ENCODE peak calls at places on chromosome 6, in four cellular contexts. S is CD14-positive monocyte, B is AG10803, P is BE2C. K is an unnamed sample.

GRCh38 chr6:29591677-29592076 is 6.8 kb downstream of the OR2H2 start:
- DNase-seq in S (no peak), B (no peak), P (no peak), K (no peak)

GRCh38 chr6:151015320-151015719 is 149.8 kb downstream of the MTHFD1L start:
- DNase-seq in S (no peak), B (peak), P (no peak), K (no peak)

GRCh38 chr6:74631558-74631957 is 574.3 kb downstream of the COL12A1 start:
- DNase-seq in S (no peak), B (peak), P (no peak), K (no peak)

GRCh38 chr6:25332671-25333071 is 53.5 kb downstream of the CARMIL1 start:
- DNase-seq in P (no peak), B (no peak), S (no peak), K (no peak)

GRCh38 chr6:92507552-92507951 is 911.8 kb downstream of the EPHA7 start:
- DNase-seq in B (no peak), S (no peak), P (no peak), K (no peak)

GRCh38 chr6:158642097-158642601 is 2.4 kb downstream of the DYNLT1 start:
- DNase-seq in B (peak), P (peak), S (no peak), K (peak)

GRCh38 chr6:47836046-47836445 is 54.2 kb downstream of the OPN5 start:
- DNase-seq in P (no peak), B (no peak), S (no peak), K (no peak)

GRCh38 chr6:4354181-4354580 is 218.8 kb upstream of the ECI2 start:
- DNase-seq in B (no peak), P (no peak), S (no peak), K (no peak)

GRCh38 chr6:84508981-84509380 is 255.4 kb downstream of the TBX18 start:
- DNase-seq in S (no peak), P (no peak), B (peak), K (peak)

GRCh38 chr6:45483501-45483900 is 105.8 kb upstream of the SUPT3H start:
- DNase-seq in S (no peak), P (no peak), B (peak), K (no peak)

GRCh38 chr6:3616565-3617176 is 134.8 kb downstream of the PXDC1 start:
- DNase-seq in B (no peak), P (no peak), S (no peak), K (no peak)

GRCh38 chr6:122984393-122984792 is 11.6 kb upstream of the CLVS2 start:
- DNase-seq in B (no peak), S (no peak), P (no peak), K (no peak)

GRCh38 chr6:66926060-66926459 is 1219.0 kb upstream of the EYS start:
- DNase-seq in B (no peak), P (no peak), S (no peak), K (peak)

GRCh38 chr6:56370127-56370540 is 122.8 kb upstream of the COL21A1 start:
- DNase-seq in B (peak), P (peak), S (no peak), K (peak)

GRCh38 chr6:138512615-138513014 is 13.3 kb upstream of the NHSL1 start:
- DNase-seq in S (no peak), P (no peak), B (no peak), K (no peak)

GRCh38 chr6:168909288-168909687 is 344.4 kb downstream of the THBS2 start:
- DNase-seq in B (no peak), S (no peak), P (no peak), K (no peak)

GRCh38 chr6:130322673-130323268 is 43.0 kb upstream of the TMEM200A start:
- DNase-seq in B (peak), S (no peak), P (peak), K (peak)

GRCh38 chr6:52566853-52567279 is 10.0 kb downstream of the TRAM2 start:
- DNase-seq in P (no peak), S (no peak), B (peak), K (peak)

GRCh38 chr6:112560651-112561050 is 213.5 kb downstream of the RFPL4B start:
- DNase-seq in P (peak), S (no peak), B (no peak), K (no peak)

GRCh38 chr6:109521100-109521499 is 38.1 kb upstream of the ZBTB24 start:
- DNase-seq in S (no peak), B (no peak), P (no peak), K (no peak)

GRCh38 chr6:7183707-7184106 is 75.9 kb downstream of the RREB1 start:
- DNase-seq in S (no peak), B (no peak), P (no peak), K (no peak)

GRCh38 chr6:161134550-161135298 is 139.1 kb downstream of the AGPAT4 start:
- DNase-seq in S (no peak), P (no peak), B (no peak), K (no peak)

GRCh38 chr6:148972481-148972880 is 225.7 kb downstream of the UST start:
- DNase-seq in S (no peak), P (peak), B (no peak), K (no peak)

GRCh38 chr6:1910621-1911407 is 301.1 kb downstream of the FOXC1 start:
- DNase-seq in S (no peak), P (no peak), B (no peak), K (no peak)

GRCh38 chr6:165627366-165627765 is 35.7 kb downstream of the PDE10A start:
- DNase-seq in P (no peak), S (no peak), B (no peak), K (no peak)

GRCh38 chr6:104789770-104790190 is 69.9 kb downstream of the HACE1 start:
- DNase-seq in B (peak), S (no peak), P (no peak), K (peak)

GRCh38 chr6:2990179-2990931 is 9.3 kb upstream of the NQO2 start:
- DNase-seq in P (peak), B (peak), S (no peak), K (peak)

GRCh38 chr6:113291751-113292445 is 565.2 kb upstream of the MARCKS start:
- DNase-seq in S (no peak), P (no peak), B (peak), K (peak)

DNA sequence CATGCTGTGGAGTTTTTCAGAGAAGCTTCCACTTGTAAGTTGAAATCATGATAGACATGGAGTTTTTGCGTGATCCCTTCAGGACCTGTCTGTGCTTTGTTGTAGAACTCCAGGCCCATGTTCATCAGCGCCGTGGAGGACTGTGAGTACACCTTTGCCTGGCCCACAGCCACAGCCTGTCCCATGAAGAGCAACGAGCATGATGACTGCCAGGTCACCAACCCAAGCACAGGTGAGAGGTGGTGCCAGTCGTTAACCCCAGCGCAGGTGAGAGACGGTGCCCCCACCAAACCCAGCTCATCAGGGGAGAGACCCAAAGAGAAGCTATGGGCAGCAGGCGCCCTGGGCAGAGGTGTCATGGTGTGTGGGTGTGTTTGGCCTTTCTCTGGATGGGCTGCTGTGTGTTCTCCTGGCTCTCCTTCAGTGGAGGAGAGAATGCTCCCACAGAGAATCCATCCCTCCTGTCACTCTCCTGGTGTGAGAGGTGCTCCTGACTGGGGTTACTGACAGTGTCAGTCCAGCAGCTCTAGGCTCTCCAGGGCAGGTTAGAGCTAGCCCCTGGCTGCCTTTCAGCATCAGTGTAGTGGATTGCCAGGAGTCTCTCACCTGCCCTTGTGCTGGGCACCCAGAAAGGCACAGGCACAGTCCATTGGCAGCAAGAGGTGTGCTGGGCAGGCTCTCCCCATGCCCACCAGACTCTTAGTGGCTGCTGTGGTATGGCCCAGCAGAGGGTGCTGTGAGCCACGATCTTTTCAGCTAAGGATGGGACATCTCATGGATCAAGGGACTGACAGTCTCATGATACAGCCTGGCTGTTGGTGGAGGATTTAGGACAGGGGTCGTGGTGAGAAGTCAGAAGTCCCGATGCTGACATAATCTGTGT is 49.6 kb upstream of the SLC22A1 start:
- DNase-seq in B (peak), P (no peak), S (no peak), K (peak)
- TF ChIP-seq CTCF in B (peak), P (peak), S (no peak), K (peak)

DNA sequence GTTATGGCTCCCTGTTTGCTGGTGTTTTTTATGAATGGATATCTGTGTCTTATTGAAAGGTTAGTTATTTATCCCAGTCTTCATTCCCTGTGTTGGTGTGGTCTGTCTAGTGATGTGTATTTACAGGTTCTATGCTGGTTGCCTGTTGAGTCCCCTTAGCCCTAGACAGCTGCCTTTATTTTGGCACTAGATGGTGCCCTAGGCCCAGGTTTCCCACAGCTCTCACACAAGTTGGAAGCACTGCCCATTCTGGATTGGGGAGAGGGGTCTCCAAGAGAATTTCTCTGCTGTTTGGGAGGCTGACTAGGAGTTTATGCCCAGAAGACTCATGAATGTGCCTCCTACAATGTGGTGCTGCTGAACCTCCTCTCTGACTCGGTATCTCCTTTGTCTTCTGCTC is 12.4 kb downstream of the GRM1 start:
- DNase-seq in S (no peak), P (peak), B (peak), K (peak)
- TF ChIP-seq CTCF in S (no peak), P (peak), B (peak), K (peak)

DNA sequence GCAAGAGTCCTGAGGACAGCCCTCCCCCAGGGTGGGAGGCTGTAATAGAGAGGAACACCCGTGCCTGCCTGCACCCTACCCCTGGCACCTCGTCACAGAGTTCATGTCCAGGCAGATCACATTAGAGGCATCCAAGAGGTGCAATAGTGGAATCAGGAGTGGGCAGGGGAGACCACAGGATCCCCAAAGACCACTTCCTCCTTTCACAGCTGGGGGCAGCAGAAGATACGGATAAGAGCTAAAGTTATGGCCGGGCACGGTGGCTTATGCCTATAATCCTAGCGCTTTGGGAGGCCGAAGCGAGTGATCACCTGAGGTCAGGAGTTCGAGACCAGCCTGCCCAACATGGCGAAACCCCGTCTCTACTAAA is 1.5 kb upstream of the CAPN11 start:
- DNase-seq in B (no peak), P (no peak), S (no peak), K (no peak)
- TF ChIP-seq CTCF in B (no peak), P (no peak), S (no peak), K (no peak)

DNA sequence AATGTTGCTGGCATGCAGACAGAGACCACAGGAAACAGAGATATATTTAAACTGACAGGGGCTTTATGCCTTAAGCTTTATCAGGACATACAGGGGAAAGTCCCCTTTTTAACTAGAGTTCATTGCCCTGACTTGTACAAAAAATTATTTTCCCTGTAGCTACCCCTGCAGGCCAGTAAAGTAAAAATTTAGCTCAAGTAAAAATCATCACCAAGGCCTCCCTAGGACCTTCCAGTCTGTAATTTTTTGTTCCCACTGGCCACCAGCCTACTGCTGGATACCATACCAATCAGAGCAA is 711.9 kb upstream of the NRSN1 start:
- DNase-seq in B (peak), P (no peak), S (no peak), K (peak)
- TF ChIP-seq CTCF in B (peak), P (peak), S (no peak), K (peak)

K was measured in fibroblast of pulmonary artery.